ENCODE peak calls at places on chromosomes 16 and 17, in six cellular contexts. W is A549; S is SHP77; P is stimulated activated CD8-positive, alpha-beta memory T cell treated with anti-CD3 and anti-CD28 coated beads, Interleukin-7, amount 100 ng/mL, for 1 hour; E is RPMI7951; G is AG08395. U is an unnamed sample.
A peak's percentile ranks its signal among the peaks of the same experiment; 100 is the strongest.

GRCh38 chr17:50514388-50514787 is 6.1 kb downstream of the MYCBPAP start:
- DNase-seq in W (no peak), S (no peak), P (no peak), E (no peak), G (no peak), U (no peak)

GRCh38 chr16:27225536-27226360 is 22.4 kb downstream of the KDM8 start:
- DNase-seq in W (no peak), S (no peak), P (no peak), E (no peak), G (no peak), U (no peak)

GRCh38 chr17:49910094-49910857 is 58.7 kb upstream of the DLX4 start:
- DNase-seq in W (peak; percentile 39), S (no peak), P (no peak), E (peak; percentile 29), G (no peak), U (no peak)

GRCh38 chr16:23504453-23505179 is 5.7 kb downstream of the GGA2 start:
- DNase-seq in W (peak; percentile 71), S (no peak), P (peak; percentile 49), E (peak; percentile 90), G (peak; percentile 85), U (no peak)

GRCh38 chr16:84950906-84951305 is 60.4 kb downstream of the ZDHHC7 start:
- DNase-seq in W (peak; percentile 66), S (peak; percentile 73), P (no peak), E (no peak), G (no peak), U (peak; percentile 57)

GRCh38 chr16:85207357-85207921 is 95.2 kb upstream of the CIBAR2 start:
- DNase-seq in W (no peak), S (no peak), P (no peak), E (no peak), G (no peak), U (peak; percentile 64)

GRCh38 chr16:69112285-69113129 is 7.1 kb downstream of the HAS3 start:
- DNase-seq in W (peak; percentile 66), S (peak; percentile 51), P (no peak), E (peak; percentile 38), G (peak; percentile 72), U (peak; percentile 70)

GRCh38 chr17:41058741-41059140 is 1.2 kb downstream of the KRTAP2-3 start:
- DNase-seq in W (peak; percentile 31), S (no peak), P (no peak), E (no peak), G (no peak), U (no peak)

GRCh38 chr16:84735846-84736586 is 36.2 kb downstream of the USP10 start:
- DNase-seq in W (no peak), S (peak; percentile 59), P (no peak), E (no peak), G (no peak), U (no peak)

GRCh38 chr17:65143899-65144590 is 6.9 kb downstream of the RGS9 start:
- DNase-seq in W (no peak), S (no peak), P (no peak), E (no peak), G (no peak), U (no peak)

GRCh38 chr17:55348749-55349354 is 72.8 kb downstream of the MMD start:
- DNase-seq in W (peak; percentile 66), S (peak; percentile 19), P (peak; percentile 8), E (peak; percentile 42), G (peak; percentile 62), U (peak; percentile 70)

GRCh38 chr17:6374761-6375312 is 60.1 kb downstream of the AIPL1 start:
- DNase-seq in W (peak; percentile 66), S (no peak), P (no peak), E (peak; percentile 86), G (peak; percentile 26), U (no peak)

GRCh38 chr16:75589301-75589700 is 23.1 kb downstream of the GABARAPL2 start:
- DNase-seq in W (no peak), S (no peak), P (no peak), E (no peak), G (no peak), U (no peak)

GRCh38 chr17:21388066-21388465 is 11.9 kb downstream of the KCNJ12 start:
- DNase-seq in W (no peak), S (no peak), P (no peak), E (no peak), G (no peak), U (no peak)

GRCh38 chr16:85497622-85498314 is 115.4 kb upstream of the GSE1 start:
- DNase-seq in W (no peak), S (no peak), P (no peak), E (no peak), G (no peak), U (no peak)

GRCh38 chr16:77414752-77415231 is 20.0 kb downstream of the ADAMTS18 start:
- DNase-seq in W (peak; percentile 61), S (no peak), P (no peak), E (no peak), G (no peak), U (no peak)

GRCh38 chr16:21194771-21195301 is 16.5 kb downstream of the ZP2 start:
- DNase-seq in W (no peak), S (no peak), P (no peak), E (peak; percentile 4), G (peak; percentile 41), U (no peak)

GRCh38 chr17:79188048-79188447 is 113.4 kb downstream of the ENGASE start:
- DNase-seq in W (peak; percentile 50), S (no peak), P (no peak), E (no peak), G (peak; percentile 65), U (no peak)

GRCh38 chr17:6823011-6823442 is 8.5 kb downstream of the TEKT1 start:
- DNase-seq in W (peak; percentile 48), S (no peak), P (no peak), E (peak; percentile 1), G (peak; percentile 34), U (no peak)

GRCh38 chr16:68070249-68070725 is 14.9 kb upstream of the NFATC3 start:
- DNase-seq in W (no peak), S (no peak), P (no peak), E (no peak), G (no peak), U (no peak)

GRCh38 chr17:42980274-42980765 is at the start of gene RUNDC1:
- DNase-seq in W (peak; percentile 92), S (peak; percentile 88), P (peak; percentile 86), E (peak; percentile 85), G (peak; percentile 97), U (peak; percentile 89)

GRCh38 chr16:56164636-56165035 is 26.7 kb upstream of the GNAO1 start:
- DNase-seq in W (no peak), S (no peak), P (no peak), E (no peak), G (no peak), U (no peak)

GRCh38 chr17:9668532-9668931 is 23.2 kb downstream of the USP43 start:
- DNase-seq in W (no peak), S (no peak), P (no peak), E (peak; percentile 81), G (peak; percentile 23), U (no peak)

GRCh38 chr17:62702746-62703268 is 75.3 kb downstream of the MRC2 start:
- DNase-seq in W (no peak), S (no peak), P (no peak), E (no peak), G (no peak), U (no peak)